ENCODE peak calls at places on chromosomes 5 and 9, in four cellular contexts. One of them, this sample, is unnamed.

GRCh38 chr9:129026442-129027223 is 1.5 kb downstream of the SH3GLB2 start:
- DNase-seq in K562: no peak
- DNase-seq in HCT116: no peak
- DNase-seq in H1: no peak
- DNase-seq in this sample: no peak

GRCh38 chr5:179549973-179550510 is 312 bp upstream of the RUFY1 start:
- DNase-seq in K562: no peak
- DNase-seq in H1: no peak
- DNase-seq in HCT116: no peak
- DNase-seq in this sample: peak; percentile 19

GRCh38 chr5:137570070-137570469 is 70.9 kb upstream of the SPOCK1 start:
- DNase-seq in K562: no peak
- DNase-seq in H1: no peak
- DNase-seq in HCT116: no peak
- DNase-seq in this sample: no peak

GRCh38 chr5:124803617-124804331 is 57.3 kb upstream of the ZNF608 start:
- DNase-seq in K562: no peak
- DNase-seq in HCT116: no peak
- DNase-seq in H1: no peak
- DNase-seq in this sample: no peak

GRCh38 chr5:57817001-57817453 is 334.4 kb upstream of the ACTBL2 start:
- DNase-seq in H1: no peak
- DNase-seq in HCT116: no peak
- DNase-seq in K562: no peak
- DNase-seq in this sample: no peak

GRCh38 chr9:137387034-137387890 is 35.7 kb downstream of the EXD3 start:
- DNase-seq in HCT116: no peak
- DNase-seq in K562: no peak
- DNase-seq in H1: no peak
- DNase-seq in this sample: no peak

GRCh38 chr9:121912812-121913627 is 180.1 kb downstream of the TTLL11 start:
- DNase-seq in HCT116: no peak
- DNase-seq in H1: no peak
- DNase-seq in K562: no peak
- DNase-seq in this sample: no peak

GRCh38 chr5:57493034-57493433 is 10.4 kb upstream of the ACTBL2 start:
- DNase-seq in HCT116: no peak
- DNase-seq in K562: no peak
- DNase-seq in H1: no peak
- DNase-seq in this sample: no peak

GRCh38 chr5:16065810-16066209 is 113.8 kb downstream of the MARCHF11 start:
- DNase-seq in H1: no peak
- DNase-seq in HCT116: no peak
- DNase-seq in K562: no peak
- DNase-seq in this sample: no peak

GRCh38 chr9:110015759-110016158 is 192.2 kb downstream of the C9orf152 start:
- DNase-seq in HCT116: peak; percentile 79
- DNase-seq in K562: no peak
- DNase-seq in H1: no peak
- DNase-seq in this sample: no peak

GRCh38 chr5:2736872-2737271 is 14.6 kb downstream of the IRX2 start:
- DNase-seq in K562: no peak
- DNase-seq in H1: no peak
- DNase-seq in HCT116: no peak
- DNase-seq in this sample: no peak

GRCh38 chr9:76294301-76294700 is 99.9 kb downstream of the RFK start:
- DNase-seq in H1: no peak
- DNase-seq in K562: no peak
- DNase-seq in HCT116: no peak
- DNase-seq in this sample: no peak

DNA sequence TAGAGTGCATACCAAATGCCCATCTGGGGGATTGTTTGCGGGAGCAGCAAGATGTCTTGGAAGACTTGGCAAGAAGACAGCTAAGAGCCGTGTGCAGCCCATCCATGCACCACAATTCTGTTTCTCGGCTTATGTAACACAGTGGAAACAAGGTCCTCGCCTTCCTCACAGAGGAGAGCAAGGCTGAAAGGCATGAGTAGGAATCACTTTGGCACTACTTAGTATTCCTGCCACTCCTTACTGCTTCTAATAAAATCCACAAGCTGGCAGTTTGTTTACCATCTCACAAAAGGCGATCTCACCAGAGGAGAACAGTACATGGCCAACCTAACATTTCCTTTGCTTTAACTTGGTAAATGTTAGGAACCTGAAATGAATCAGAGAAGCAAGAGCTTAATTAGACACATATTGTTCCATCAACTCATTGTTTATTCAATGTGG is 648.2 kb downstream of the ACTL7B start:
- DNase-seq in H1: no peak
- DNase-seq in HCT116: no peak
- DNase-seq in K562: no peak
- DNase-seq in this sample: no peak
- H3K4me3 ChIP-seq in H1: no peak overlapping the region
- H3K4me3 ChIP-seq in HCT116: no peak overlapping the region
- H3K4me3 ChIP-seq in K562: no peak overlapping the region
- H3K4me3 ChIP-seq in this sample: no peak overlapping the region

DNA sequence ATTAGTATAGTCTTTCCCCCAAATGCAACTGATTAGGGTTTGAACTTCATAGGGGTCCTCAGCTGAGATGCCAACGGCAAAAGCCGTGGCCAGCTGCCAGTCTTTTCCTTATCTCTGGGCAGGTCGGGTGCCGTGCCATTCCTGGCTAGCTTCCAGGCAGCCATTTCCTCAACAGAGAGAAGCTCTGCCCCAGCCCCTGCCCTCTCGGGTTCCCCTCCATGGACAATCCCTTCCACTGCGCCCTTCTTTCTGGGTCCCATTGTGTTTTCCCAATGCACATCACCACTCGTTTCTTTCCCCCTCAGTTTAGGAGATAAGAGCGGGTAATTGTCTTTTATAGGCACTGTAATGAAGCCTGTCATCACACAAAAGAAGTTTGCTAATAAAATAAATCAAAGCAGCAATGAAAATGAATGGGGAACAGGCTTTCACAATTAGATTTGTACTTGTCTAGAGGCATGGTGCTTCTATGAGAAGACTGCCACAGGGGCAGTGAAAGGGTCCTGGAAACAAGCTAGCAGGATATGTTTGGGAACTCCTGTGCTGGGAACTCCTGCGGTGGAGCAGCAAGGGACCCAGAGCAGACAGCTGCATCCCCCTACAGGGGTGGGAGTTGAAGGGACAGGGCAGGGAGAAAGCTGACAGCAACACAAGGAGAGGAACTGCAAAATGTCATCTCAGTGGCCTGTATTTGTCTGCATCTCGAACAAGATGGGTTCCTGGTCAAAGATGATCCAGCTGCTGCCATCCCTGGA is 48.0 kb upstream of the SAP30L start:
- DNase-seq in K562: no peak
- DNase-seq in H1: no peak
- DNase-seq in HCT116: no peak
- DNase-seq in this sample: no peak
- TF ChIP-seq EGR1 in K562: no peak
- TF ChIP-seq EGR1 in H1: no peak
- TF ChIP-seq EGR1 in HCT116: no peak
- TF ChIP-seq EGR1 in this sample: no peak

DNA sequence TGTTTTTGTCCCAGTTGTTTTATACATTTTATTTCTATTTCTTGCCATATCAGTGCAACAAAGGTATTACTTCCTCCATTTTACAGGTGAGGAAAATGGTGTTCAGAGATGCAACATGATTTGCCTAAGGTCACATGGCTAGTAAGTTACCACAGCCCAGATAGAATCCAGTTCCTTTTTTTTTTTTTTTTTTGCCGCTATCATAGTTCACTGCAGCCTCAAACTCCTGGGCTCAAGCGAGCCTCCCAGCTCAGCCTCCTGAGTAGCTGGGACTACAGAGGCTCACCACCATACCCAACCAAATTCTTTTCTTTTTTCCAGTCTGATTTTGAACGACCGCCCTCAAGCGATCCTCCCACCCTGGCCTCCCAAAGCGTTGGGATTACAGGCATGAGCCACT is 480 bp upstream of the CCDC69 start:
- DNase-seq in H1: no peak
- DNase-seq in K562: no peak
- DNase-seq in HCT116: no peak
- DNase-seq in this sample: no peak
- H3K4me3 ChIP-seq in H1: peak overlapping the region; percentile 73
- H3K4me3 ChIP-seq in K562: peak overlapping the region; percentile 87
- H3K4me3 ChIP-seq in HCT116: peak overlapping the region; percentile 62
- H3K4me3 ChIP-seq in this sample: peak overlapping the region; percentile 97

GRCh38 chr5:90636948-90637347 is 78.4 kb downstream of the ADGRV1 start:
- DNase-seq in H1: no peak
- DNase-seq in HCT116: no peak
- DNase-seq in K562: no peak
- DNase-seq in this sample: no peak

GRCh38 chr5:90628492-90628891 is 69.9 kb downstream of the ADGRV1 start:
- DNase-seq in H1: no peak
- DNase-seq in HCT116: no peak
- DNase-seq in K562: peak; percentile 16
- DNase-seq in this sample: no peak

GRCh38 chr5:90637731-90638130 is 79.1 kb downstream of the ADGRV1 start:
- DNase-seq in K562: no peak
- DNase-seq in HCT116: no peak
- DNase-seq in H1: no peak
- DNase-seq in this sample: no peak

GRCh38 chr5:90632799-90633198 is 74.2 kb downstream of the ADGRV1 start:
- DNase-seq in H1: no peak
- DNase-seq in K562: no peak
- DNase-seq in HCT116: no peak
- DNase-seq in this sample: no peak
- TF ChIP-seq EGR1 in H1: no peak
- TF ChIP-seq EGR1 in K562: no peak
- TF ChIP-seq EGR1 in HCT116: no peak
- TF ChIP-seq EGR1 in this sample: no peak

GRCh38 chr9:98575379-98576346 is 133.1 kb downstream of the GABBR2 start:
- DNase-seq in HCT116: no peak
- DNase-seq in H1: no peak
- DNase-seq in K562: peak; percentile 92
- DNase-seq in this sample: peak; percentile 86

GRCh38 chr9:98572796-98573195 is 135.9 kb downstream of the GABBR2 start:
- DNase-seq in H1: no peak
- DNase-seq in HCT116: no peak
- DNase-seq in K562: no peak
- DNase-seq in this sample: no peak

GRCh38 chr9:98571643-98572042 is 137.1 kb downstream of the GABBR2 start:
- DNase-seq in HCT116: no peak
- DNase-seq in H1: no peak
- DNase-seq in K562: no peak
- DNase-seq in this sample: no peak

GRCh38 chr9:98572054-98572627 is 136.6 kb downstream of the GABBR2 start:
- DNase-seq in HCT116: no peak
- DNase-seq in K562: no peak
- DNase-seq in H1: no peak
- DNase-seq in this sample: no peak

DNA sequence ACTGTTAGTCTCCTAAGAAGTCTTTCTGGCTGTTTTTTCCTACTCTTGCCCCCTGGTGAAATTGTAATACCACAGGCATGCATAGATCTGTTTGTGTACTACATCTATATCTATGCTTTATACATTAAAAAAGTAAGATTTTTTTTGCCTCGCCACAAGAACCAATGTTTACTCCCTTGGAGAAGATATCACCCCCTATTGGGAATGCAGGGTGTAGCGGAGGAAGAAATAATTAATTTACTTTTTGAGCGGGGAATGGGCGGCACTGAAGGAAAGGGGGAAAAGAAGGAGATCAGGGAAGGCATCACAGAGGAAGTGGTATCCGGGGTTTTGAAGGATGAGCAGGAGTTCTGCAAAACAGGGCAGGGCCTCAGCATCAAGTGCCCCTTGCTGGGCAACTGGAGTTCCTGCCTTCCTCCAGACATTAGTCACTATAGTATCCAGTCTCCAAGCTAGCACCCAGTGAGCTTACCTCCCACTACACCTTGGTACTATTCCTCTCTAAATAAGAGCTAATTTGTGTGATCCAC is 134.9 kb downstream of the GABBR2 start:
- DNase-seq in HCT116: no peak
- DNase-seq in H1: no peak
- DNase-seq in K562: no peak
- DNase-seq in this sample: no peak
- H3K4me3 ChIP-seq in HCT116: no peak overlapping the region
- H3K4me3 ChIP-seq in H1: no peak overlapping the region
- H3K4me3 ChIP-seq in K562: no peak overlapping the region
- H3K4me3 ChIP-seq in this sample: no peak overlapping the region

GRCh38 chr9:123753011-123753410 is 176.9 kb downstream of the DENND1A start:
- DNase-seq in H1: no peak
- DNase-seq in HCT116: no peak
- DNase-seq in K562: no peak
- DNase-seq in this sample: no peak

GRCh38 chr9:123745933-123746332 is 184.0 kb downstream of the DENND1A start:
- DNase-seq in HCT116: no peak
- DNase-seq in H1: no peak
- DNase-seq in K562: no peak
- DNase-seq in this sample: no peak

GRCh38 chr9:123753669-123754307 is 176.1 kb downstream of the DENND1A start:
- DNase-seq in K562: no peak
- DNase-seq in HCT116: no peak
- DNase-seq in H1: no peak
- DNase-seq in this sample: no peak

GRCh38 chr9:123746765-123747164 is 183.2 kb downstream of the DENND1A start:
- DNase-seq in K562: no peak
- DNase-seq in H1: no peak
- DNase-seq in HCT116: no peak
- DNase-seq in this sample: no peak

GRCh38 chr9:123749580-123750202 is 180.2 kb downstream of the DENND1A start:
- DNase-seq in H1: no peak
- DNase-seq in HCT116: no peak
- DNase-seq in K562: no peak
- DNase-seq in this sample: peak; percentile 40
- TF ChIP-seq EGR1 in H1: no peak
- TF ChIP-seq EGR1 in HCT116: no peak
- TF ChIP-seq EGR1 in K562: peak; percentile 35
- TF ChIP-seq EGR1 in this sample: no peak